ENCODE peak calls at places on chromosomes 4 and X, in eight cellular contexts. R is RWPE2; L is omental fat pad; Z is lower lobe of right lung; U is amniotic stem cell; O is activated CD4-positive, alpha-beta T cell treated with anti-CD3 and anti-CD28 coated beads, Interleukin-2, amount 50 U/mL, for 4 hours; W is left ventricle myocardium inferior; X is stimulated activated naive CD4-positive, alpha-beta T cell treated with Interleukin-2 at 50 U/mL for 16 hours. J is an unnamed sample.

GRCh38 chr4:61614256-61614655 is 414.1 kb downstream of the ADGRL3 start:
- DNase-seq in R (no peak), L (no peak), Z (no peak), U (no peak), O (no peak), W (no peak), X (no peak), J (no peak)

GRCh38 chrX:47936224-47936939 is 67.4 kb downstream of the ZNF182 start:
- DNase-seq in R (no peak), L (no peak), Z (no peak), U (no peak), O (no peak), W (no peak), X (no peak), J (no peak)

GRCh38 chr4:158170691-158171455 is 2.0 kb downstream of the GASK1B start:
- DNase-seq in R (peak; percentile 82), L (peak; percentile 35), Z (peak; percentile 72), U (no peak), O (no peak), W (peak; percentile 85), X (no peak), J (peak; percentile 91)

GRCh38 chr4:127698789-127699200 is 31.4 kb upstream of the SLC25A31 start:
- DNase-seq in R (no peak), L (no peak), Z (no peak), U (peak; percentile 47), O (no peak), W (no peak), X (no peak), J (no peak)

GRCh38 chr4:24210332-24210902 is 320.6 kb upstream of the PPARGC1A start:
- DNase-seq in R (peak; percentile 85), L (peak; percentile 43), Z (peak; percentile 60), U (no peak), O (no peak), W (no peak), X (no peak), J (no peak)

GRCh38 chrX:150544222-150544787 is 24.1 kb upstream of the MTM1 start:
- DNase-seq in R (no peak), L (no peak), Z (no peak), U (no peak), O (no peak), W (no peak), X (no peak), J (no peak)

GRCh38 chr4:133641191-133641590 is 492.1 kb downstream of the PCDH10 start:
- DNase-seq in R (no peak), L (no peak), Z (no peak), U (no peak), O (no peak), W (no peak), X (no peak), J (no peak)

GRCh38 chrX:72272868-72273267 is 4.2 kb downstream of the RPS4X start:
- DNase-seq in R (no peak), L (no peak), Z (no peak), U (peak; percentile 21), O (no peak), W (no peak), X (no peak), J (no peak)

GRCh38 chrX:151151668-151152267 is 24.6 kb upstream of the GPR50 start:
- DNase-seq in R (no peak), L (no peak), Z (no peak), U (no peak), O (peak; percentile 5), W (no peak), X (no peak), J (no peak)

GRCh38 chr4:105088110-105088879 is 58.4 kb upstream of the TET2 start:
- DNase-seq in R (no peak), L (no peak), Z (no peak), U (peak; percentile 74), O (no peak), W (no peak), X (no peak), J (no peak)

J was measured in ascending aorta.